ENCODE peak calls at places on chromosome 15, in four cellular contexts. U is testis, L is upper lobe of right lung, J is psoas muscle. X is an unnamed sample. For H3K9me3, the result is how much of the 10 kb centered on the place peaks cover.

GRCh38 chr15:90376789-90377188 is 11.3 kb upstream of the IQGAP1 start:
- DNase-seq in L (no peak), J (no peak), U (no peak), X (no peak)

GRCh38 chr15:62475595-62475994 is 310.5 kb upstream of the C2CD4B start:
- DNase-seq in U (no peak), L (no peak), J (no peak), X (no peak)

GRCh38 chr15:94061041-94061440 is 170.3 kb upstream of the MCTP2 start:
- DNase-seq in L (no peak), J (no peak), U (no peak), X (no peak)

GRCh38 chr15:90529369-90530249 is at the start of gene CRTC3:
- DNase-seq in L (peak), J (peak), U (peak), X (peak)

GRCh38 chr15:47756872-47757271 is 39.6 kb downstream of the SEMA6D start:
- DNase-seq in L (no peak), J (peak), U (no peak), X (no peak)

GRCh38 chr15:49255966-49256759 is 86.1 kb downstream of the GALK2 start:
- DNase-seq in U (no peak), L (no peak), J (no peak), X (no peak)

GRCh38 chr15:76258460-76258859 is 52.8 kb downstream of the ETFA start:
- DNase-seq in L (no peak), U (no peak), J (no peak), X (no peak)

GRCh38 chr15:58873267-58873666 is 60.2 kb downstream of the SLTM start:
- DNase-seq in J (no peak), U (no peak), L (no peak), X (no peak)

GRCh38 chr15:76996076-76996525 is 1.2 kb downstream of the PSTPIP1 start:
- DNase-seq in L (no peak), U (no peak), J (no peak), X (no peak)

GRCh38 chr15:44243146-44243545 is 45.4 kb upstream of the GOLM2 start:
- DNase-seq in L (no peak), U (no peak), J (no peak), X (no peak)

GRCh38 chr15:100997442-100997841 is 78.3 kb downstream of the LRRK1 start:
- DNase-seq in J (no peak), L (no peak), U (no peak), X (no peak)

GRCh38 chr15:36598529-36599177 is 19.2 kb downstream of the CDIN1 start:
- DNase-seq in L (no peak), J (no peak), U (no peak), X (no peak)

GRCh38 chr15:66237513-66238235 is 15.9 kb downstream of the MEGF11 start:
- DNase-seq in L (no peak), J (no peak), U (no peak), X (no peak)

GRCh38 chr15:51095681-51096331 is 1.1 kb upstream of the TNFAIP8L3 start:
- DNase-seq in U (no peak), J (no peak), L (no peak), X (no peak)

GRCh38 chr15:51094606-51095569 is at the start of gene TNFAIP8L3:
- DNase-seq in J (peak), U (peak), L (peak), X (peak)

GRCh38 chr15:51092480-51092879 is 2.2 kb downstream of the TNFAIP8L3 start:
- DNase-seq in L (no peak), J (no peak), U (no peak), X (no peak)

GRCh38 chr15:51093488-51093864 is 1.2 kb downstream of the TNFAIP8L3 start:
- DNase-seq in J (no peak), U (no peak), L (no peak), X (no peak)

DNA sequence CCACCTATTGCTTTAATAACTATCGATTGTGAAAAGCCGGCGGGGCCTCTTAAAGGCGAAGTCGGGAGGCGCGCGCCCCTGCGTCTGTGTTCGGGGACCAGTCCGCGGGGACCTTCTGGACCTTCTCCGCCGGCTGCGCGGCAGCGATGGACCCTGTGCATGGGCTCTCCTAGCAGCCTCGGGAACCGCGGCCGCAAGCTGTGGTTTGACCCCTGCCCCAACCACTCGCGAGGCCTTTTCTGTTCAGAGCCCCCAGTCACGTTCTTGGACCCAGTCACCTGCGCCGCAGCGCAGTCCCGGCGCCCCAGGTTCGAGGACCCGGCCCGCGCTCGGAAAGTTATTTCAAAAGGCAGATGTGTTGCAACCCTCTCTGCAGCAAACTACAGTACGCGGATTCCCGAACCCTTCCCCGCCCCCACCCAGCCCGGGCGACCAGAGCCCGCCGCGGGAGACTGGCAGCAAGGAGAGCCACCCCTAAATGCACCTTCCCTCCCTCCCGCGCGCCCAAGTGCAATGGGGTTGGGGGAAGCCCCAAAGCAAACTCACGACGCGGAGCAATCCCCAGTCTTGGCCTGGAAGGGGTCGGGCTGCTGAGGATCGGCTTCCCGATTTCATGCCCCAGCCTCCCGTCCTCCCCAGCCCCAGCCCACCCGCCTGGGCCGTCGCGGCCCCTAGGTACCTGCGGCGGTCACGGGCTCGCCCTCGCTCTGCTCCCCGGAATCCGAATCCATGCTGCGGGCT is 671 bp downstream of the TNFAIP8L3 start:
- DNase-seq in L (peak), U (peak), J (peak), X (peak)
- H3K4me3 ChIP-seq in L (peak), U (peak), J (peak), X (peak)

GRCh38 chr15:39321977-39322376 is 258.9 kb upstream of the THBS1 start:
- DNase-seq in U (no peak), J (no peak), L (no peak), X (no peak)
- H3K27ac ChIP-seq in U (no peak), J (no peak), L (no peak), X (no peak)

GRCh38 chr15:22227411-22227810 is 147.1 kb downstream of the OR4M2 start:
- DNase-seq in L (peak), U (no peak), J (no peak), X (no peak)
- H3K9me3 ChIP-seq in L (under half), U (under half), J (under half), X (under half)

DNA sequence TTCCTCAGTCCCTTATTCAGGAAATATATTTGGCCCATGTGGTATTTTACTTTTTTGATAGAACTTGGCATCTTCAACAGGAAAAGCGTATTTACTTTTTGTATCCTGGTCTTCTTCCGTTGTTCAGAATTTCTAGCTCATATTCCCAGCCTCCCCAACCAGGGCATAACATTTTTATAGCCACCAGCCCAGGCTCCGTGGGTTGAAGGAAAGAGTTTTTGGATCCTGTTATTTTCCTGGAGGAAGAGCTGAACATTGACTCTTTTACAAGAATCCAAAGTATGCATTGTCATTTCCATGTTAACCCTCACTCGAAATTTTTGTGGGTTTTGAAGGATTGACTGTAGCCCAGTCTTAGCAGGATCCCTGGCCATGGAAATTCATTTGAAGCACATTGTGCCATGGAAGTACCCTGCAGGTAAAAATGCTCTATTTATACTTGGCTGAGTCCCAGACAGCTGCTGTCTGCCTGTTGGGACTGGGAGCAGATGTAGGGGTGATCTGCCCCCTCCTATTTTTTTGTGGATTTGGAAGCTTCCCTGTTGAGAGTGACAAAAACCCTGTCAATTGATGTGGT is 98.8 kb downstream of the AKAP13 start:
- DNase-seq in U (no peak), L (no peak), J (no peak), X (no peak)
- H3K4me3 ChIP-seq in U (no peak), L (no peak), J (no peak), X (no peak)

X was measured in right cardiac atrium.